ENCODE peak calls at places on chromosomes 1 and 21, in six cellular contexts. One of them, this sample, is unnamed.

GRCh38 chr1:182391028-182391361 is 595 bp downstream of the GLUL start:
- DNase-seq in HCT116: no peak
- DNase-seq in brain microvascular endothelial cell: peak; percentile 71
- DNase-seq in prostate gland: no peak
- DNase-seq in right lobe of liver: no peak
- DNase-seq in lung: no peak
- DNase-seq in this sample: no peak

GRCh38 chr1:193589597-193590040 is 403.2 kb upstream of the B3GALT2 start:
- DNase-seq in HCT116: no peak
- DNase-seq in brain microvascular endothelial cell: no peak
- DNase-seq in prostate gland: no peak
- DNase-seq in right lobe of liver: no peak
- DNase-seq in lung: no peak
- DNase-seq in this sample: peak; percentile 52

GRCh38 chr1:37599940-37600339 is 4.2 kb upstream of the GNL2 start:
- DNase-seq in HCT116: no peak
- DNase-seq in brain microvascular endothelial cell: no peak
- DNase-seq in prostate gland: no peak
- DNase-seq in right lobe of liver: no peak
- DNase-seq in lung: no peak
- DNase-seq in this sample: no peak

GRCh38 chr1:47919113-47919833 is 77.9 kb downstream of the TRABD2B start:
- DNase-seq in HCT116: no peak
- DNase-seq in brain microvascular endothelial cell: no peak
- DNase-seq in prostate gland: no peak
- DNase-seq in right lobe of liver: no peak
- DNase-seq in lung: no peak
- DNase-seq in this sample: no peak

GRCh38 chr1:235018161-235018560 is 110.5 kb downstream of the TOMM20 start:
- DNase-seq in HCT116: peak; percentile 19
- DNase-seq in brain microvascular endothelial cell: peak; percentile 98
- DNase-seq in prostate gland: no peak
- DNase-seq in right lobe of liver: no peak
- DNase-seq in lung: no peak
- DNase-seq in this sample: peak; percentile 94

GRCh38 chr1:244655186-244655585 is 2.3 kb downstream of the DESI2 start:
- DNase-seq in HCT116: no peak
- DNase-seq in brain microvascular endothelial cell: no peak
- DNase-seq in prostate gland: no peak
- DNase-seq in right lobe of liver: no peak
- DNase-seq in lung: no peak
- DNase-seq in this sample: no peak

GRCh38 chr1:153849487-153850185 is 73.1 kb downstream of the GATAD2B start:
- DNase-seq in HCT116: no peak
- DNase-seq in brain microvascular endothelial cell: no peak
- DNase-seq in prostate gland: no peak
- DNase-seq in right lobe of liver: no peak
- DNase-seq in lung: no peak
- DNase-seq in this sample: no peak

GRCh38 chr21:37593015-37593414 is 226.4 kb downstream of the DYRK1A start:
- DNase-seq in HCT116: no peak
- DNase-seq in brain microvascular endothelial cell: no peak
- DNase-seq in prostate gland: no peak
- DNase-seq in right lobe of liver: no peak
- DNase-seq in lung: no peak
- DNase-seq in this sample: peak; percentile 4

GRCh38 chr1:244028701-244029100 is 22.4 kb upstream of the ZBTB18 start:
- DNase-seq in HCT116: no peak
- DNase-seq in brain microvascular endothelial cell: no peak
- DNase-seq in prostate gland: no peak
- DNase-seq in right lobe of liver: no peak
- DNase-seq in lung: no peak
- DNase-seq in this sample: no peak

GRCh38 chr1:69377507-69377906 is 190.2 kb upstream of the LRRC7 start:
- DNase-seq in HCT116: no peak
- DNase-seq in brain microvascular endothelial cell: no peak
- DNase-seq in prostate gland: no peak
- DNase-seq in right lobe of liver: no peak
- DNase-seq in lung: no peak
- DNase-seq in this sample: no peak

GRCh38 chr1:173914366-173914871 is 2.7 kb downstream of the SERPINC1 start:
- DNase-seq in HCT116: peak; percentile 48
- DNase-seq in brain microvascular endothelial cell: peak; percentile 20
- DNase-seq in prostate gland: no peak
- DNase-seq in right lobe of liver: peak; percentile 82
- DNase-seq in lung: no peak
- DNase-seq in this sample: peak; percentile 56

GRCh38 chr1:61287014-61287413 is 204.7 kb downstream of the NFIA start:
- DNase-seq in HCT116: no peak
- DNase-seq in brain microvascular endothelial cell: peak; percentile 61
- DNase-seq in prostate gland: no peak
- DNase-seq in right lobe of liver: no peak
- DNase-seq in lung: no peak
- DNase-seq in this sample: peak; percentile 56

GRCh38 chr1:234520908-234521801 is 42.2 kb upstream of the TARBP1 start:
- DNase-seq in HCT116: no peak
- DNase-seq in brain microvascular endothelial cell: no peak
- DNase-seq in prostate gland: no peak
- DNase-seq in right lobe of liver: no peak
- DNase-seq in lung: no peak
- DNase-seq in this sample: no peak

GRCh38 chr21:26170471-26171309 is at the start of gene APP:
- DNase-seq in HCT116: peak; percentile 19
- DNase-seq in brain microvascular endothelial cell: peak; percentile 60
- DNase-seq in prostate gland: peak; percentile 81
- DNase-seq in right lobe of liver: peak; percentile 90
- DNase-seq in lung: peak; percentile 83
- DNase-seq in this sample: peak; percentile 81

GRCh38 chr1:66732407-66733166 is 19.7 kb upstream of the DYNLT5 start:
- DNase-seq in HCT116: no peak
- DNase-seq in brain microvascular endothelial cell: peak; percentile 14
- DNase-seq in prostate gland: no peak
- DNase-seq in right lobe of liver: no peak
- DNase-seq in lung: no peak
- DNase-seq in this sample: peak; percentile 20

GRCh38 chr1:158972841-158973240 is 36.9 kb upstream of the IFI16 start:
- DNase-seq in HCT116: no peak
- DNase-seq in brain microvascular endothelial cell: no peak
- DNase-seq in prostate gland: no peak
- DNase-seq in right lobe of liver: no peak
- DNase-seq in lung: no peak
- DNase-seq in this sample: peak; percentile 38

GRCh38 chr1:35269190-35269988 is 880 bp downstream of the ZMYM4 start:
- DNase-seq in HCT116: no peak
- DNase-seq in brain microvascular endothelial cell: no peak
- DNase-seq in prostate gland: no peak
- DNase-seq in right lobe of liver: no peak
- DNase-seq in lung: no peak
- DNase-seq in this sample: peak; percentile 25

GRCh38 chr1:39411526-39411925 is 79.9 kb upstream of the BMP8A start:
- DNase-seq in HCT116: no peak
- DNase-seq in brain microvascular endothelial cell: no peak
- DNase-seq in prostate gland: no peak
- DNase-seq in right lobe of liver: no peak
- DNase-seq in lung: no peak
- DNase-seq in this sample: no peak

GRCh38 chr1:39409055-39409816 is 82.2 kb upstream of the BMP8A start:
- DNase-seq in HCT116: no peak
- DNase-seq in brain microvascular endothelial cell: peak; percentile 50
- DNase-seq in prostate gland: no peak
- DNase-seq in right lobe of liver: peak; percentile 66
- DNase-seq in lung: peak; percentile 48
- DNase-seq in this sample: peak; percentile 63

GRCh38 chr1:39412892-39413291 is 78.5 kb upstream of the BMP8A start:
- DNase-seq in HCT116: no peak
- DNase-seq in brain microvascular endothelial cell: no peak
- DNase-seq in prostate gland: no peak
- DNase-seq in right lobe of liver: no peak
- DNase-seq in lung: no peak
- DNase-seq in this sample: no peak

GRCh38 chr1:39412079-39412478 is 79.4 kb upstream of the BMP8A start:
- DNase-seq in HCT116: no peak
- DNase-seq in brain microvascular endothelial cell: no peak
- DNase-seq in prostate gland: no peak
- DNase-seq in right lobe of liver: no peak
- DNase-seq in lung: no peak
- DNase-seq in this sample: no peak

DNA sequence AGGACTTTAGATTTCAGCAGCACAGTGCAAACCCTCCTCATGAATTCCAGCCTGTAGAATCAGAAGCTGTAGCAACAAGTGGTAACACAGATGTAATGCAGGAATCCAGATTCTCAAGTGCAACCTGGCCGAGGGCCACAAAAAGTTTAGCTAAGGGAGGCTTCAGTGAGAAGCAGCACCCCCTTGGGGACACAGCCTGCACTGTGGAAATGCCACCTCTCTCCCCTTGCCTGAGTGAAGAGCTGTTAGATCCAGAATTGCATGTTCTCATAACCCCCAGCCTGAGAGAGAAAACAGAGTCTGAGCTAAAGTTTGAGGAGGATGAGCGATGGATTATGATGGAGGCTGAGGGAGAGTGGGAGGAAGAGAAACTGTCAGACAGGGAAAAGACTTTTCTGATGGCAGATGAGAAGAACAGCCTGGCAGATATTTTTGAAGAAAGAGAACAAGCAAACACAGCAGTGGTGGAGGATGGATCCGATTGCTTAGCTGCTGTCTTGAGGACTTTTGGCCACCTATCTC is 80.5 kb upstream of the BMP8A start:
- DNase-seq in HCT116: no peak
- DNase-seq in brain microvascular endothelial cell: peak; percentile 89
- DNase-seq in prostate gland: peak; percentile 88
- DNase-seq in right lobe of liver: peak; percentile 76
- DNase-seq in lung: peak; percentile 90
- DNase-seq in this sample: peak; percentile 97
- H3K4me3 ChIP-seq in HCT116: no peak overlapping the region
- H3K4me3 ChIP-seq in brain microvascular endothelial cell: peak overlapping the region; percentile 74
- H3K4me3 ChIP-seq in prostate gland: no peak overlapping the region
- H3K4me3 ChIP-seq in right lobe of liver: peak overlapping the region; percentile 77
- H3K4me3 ChIP-seq in lung: no peak overlapping the region
- H3K4me3 ChIP-seq in this sample: peak overlapping the region; percentile 76

DNA sequence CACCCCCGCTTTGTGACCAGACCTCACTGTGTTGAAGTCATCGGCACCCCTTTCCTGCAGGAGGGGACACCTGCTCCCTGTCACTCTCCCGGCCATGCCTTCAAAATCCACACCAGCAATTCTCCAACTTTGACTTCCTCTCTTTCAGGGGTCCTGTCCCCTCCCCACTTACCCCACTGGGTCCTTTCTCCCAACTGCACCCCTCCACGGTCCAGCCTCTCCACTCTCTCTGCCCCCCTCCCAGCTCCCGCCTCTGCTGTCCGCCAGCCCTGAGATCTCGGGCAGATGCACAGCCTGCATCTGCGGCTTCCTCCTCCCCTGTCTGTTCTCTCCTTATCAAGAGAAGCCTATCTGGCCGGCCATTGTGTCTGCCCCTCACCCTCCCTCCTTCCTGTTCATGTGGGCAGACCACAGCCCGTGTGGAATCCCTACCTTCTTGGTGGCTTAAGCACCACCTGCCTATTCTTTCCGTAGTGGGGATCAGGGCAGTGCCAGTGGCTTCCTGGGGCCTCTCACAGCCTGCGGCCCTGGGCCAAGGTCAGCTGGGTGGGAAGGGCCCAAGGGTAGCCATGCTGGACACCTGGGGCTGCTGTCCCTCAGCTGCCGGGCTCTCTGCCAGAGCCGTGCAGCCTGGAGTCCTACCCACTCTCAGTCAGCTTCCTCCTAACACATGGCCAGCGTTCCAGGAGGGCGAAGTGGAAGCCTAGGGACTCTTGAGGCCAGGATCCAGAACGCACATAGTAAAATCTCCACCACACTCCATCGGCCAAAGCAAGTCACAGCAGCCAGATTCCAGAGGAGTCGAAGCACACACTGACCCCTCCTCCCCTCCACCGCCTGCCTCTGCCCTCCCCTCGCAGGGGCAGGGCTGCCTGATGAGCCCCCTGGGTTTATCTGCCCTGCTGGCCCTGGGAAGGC is 5.1 kb upstream of the HES4 start:
- DNase-seq in HCT116: no peak
- DNase-seq in brain microvascular endothelial cell: no peak
- DNase-seq in prostate gland: no peak
- DNase-seq in right lobe of liver: peak; percentile 69
- DNase-seq in lung: peak; percentile 64
- DNase-seq in this sample: peak; percentile 55
- TF ChIP-seq CTCF in HCT116: no peak
- TF ChIP-seq CTCF in brain microvascular endothelial cell: no peak
- TF ChIP-seq CTCF in prostate gland: no peak
- TF ChIP-seq CTCF in right lobe of liver: no peak
- TF ChIP-seq CTCF in lung: no peak
- TF ChIP-seq CTCF in this sample: no peak

DNA sequence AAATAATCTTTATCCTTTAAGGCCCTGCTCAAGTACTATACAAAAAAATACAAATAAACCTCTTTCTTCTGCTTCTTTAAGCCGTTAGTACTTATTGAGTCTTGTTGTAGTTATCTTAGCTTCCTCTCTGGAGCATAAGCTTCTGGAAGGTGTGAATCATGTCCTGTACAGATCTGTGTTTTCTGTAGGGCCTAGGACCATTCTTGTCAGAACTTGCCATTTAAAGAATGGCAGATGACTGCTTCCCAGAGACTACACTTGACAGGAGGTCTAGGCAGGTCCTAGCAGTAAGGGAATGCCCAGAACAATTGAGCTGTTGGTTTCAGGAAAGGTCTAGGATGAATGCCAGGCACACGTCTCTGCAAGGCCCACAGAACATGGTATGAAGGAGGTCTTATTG is 12.9 kb downstream of the NEK7 start:
- DNase-seq in HCT116: no peak
- DNase-seq in brain microvascular endothelial cell: no peak
- DNase-seq in prostate gland: no peak
- DNase-seq in right lobe of liver: no peak
- DNase-seq in lung: no peak
- DNase-seq in this sample: no peak
- H3K4me3 ChIP-seq in HCT116: no peak overlapping the region
- H3K4me3 ChIP-seq in brain microvascular endothelial cell: no peak overlapping the region
- H3K4me3 ChIP-seq in prostate gland: no peak overlapping the region
- H3K4me3 ChIP-seq in right lobe of liver: no peak overlapping the region
- H3K4me3 ChIP-seq in lung: no peak overlapping the region
- H3K4me3 ChIP-seq in this sample: no peak overlapping the region

GRCh38 chr1:226187019-226187322 is 430 bp upstream of the ACBD3 start:
- DNase-seq in HCT116: no peak
- DNase-seq in brain microvascular endothelial cell: no peak
- DNase-seq in prostate gland: no peak
- DNase-seq in right lobe of liver: no peak
- DNase-seq in lung: no peak
- DNase-seq in this sample: no peak

GRCh38 chr1:226185153-226186036 is 1.1 kb downstream of the ACBD3 start:
- DNase-seq in HCT116: no peak
- DNase-seq in brain microvascular endothelial cell: peak; percentile 1
- DNase-seq in prostate gland: no peak
- DNase-seq in right lobe of liver: no peak
- DNase-seq in lung: no peak
- DNase-seq in this sample: peak; percentile 54

GRCh38 chr1:226187380-226187779 is 839 bp upstream of the ACBD3 start:
- DNase-seq in HCT116: no peak
- DNase-seq in brain microvascular endothelial cell: no peak
- DNase-seq in prostate gland: no peak
- DNase-seq in right lobe of liver: no peak
- DNase-seq in lung: no peak
- DNase-seq in this sample: no peak

GRCh38 chr1:226181996-226182714 is 4.4 kb downstream of the ACBD3 start:
- DNase-seq in HCT116: peak; percentile 39
- DNase-seq in brain microvascular endothelial cell: peak; percentile 33
- DNase-seq in prostate gland: no peak
- DNase-seq in right lobe of liver: peak; percentile 63
- DNase-seq in lung: peak; percentile 33
- DNase-seq in this sample: peak; percentile 73

GRCh38 chr1:226186124-226187018 is at the start of gene ACBD3:
- DNase-seq in HCT116: peak; percentile 61
- DNase-seq in brain microvascular endothelial cell: peak; percentile 78
- DNase-seq in prostate gland: peak; percentile 81
- DNase-seq in right lobe of liver: peak; percentile 91
- DNase-seq in lung: peak; percentile 89
- DNase-seq in this sample: peak; percentile 87
- TF ChIP-seq CTCF in HCT116: peak; percentile 6
- TF ChIP-seq CTCF in brain microvascular endothelial cell: peak; percentile 30
- TF ChIP-seq CTCF in prostate gland: peak; percentile 32
- TF ChIP-seq CTCF in right lobe of liver: no peak
- TF ChIP-seq CTCF in lung: no peak
- TF ChIP-seq CTCF in this sample: peak; percentile 19

This sample was measured in choroid plexus epithelial cell.